ENCODE peak calls at places on chromosomes 5 and 9, in four cellular contexts. F is OCI-LY7, A is lower leg skin, V is mesothelial cell of epicardium. E is an unnamed sample.

GRCh38 chr9:127450831-127451680 is at the start of the genes LRSAM1 and RPL12:
- DNase-seq in A (peak; percentile 100), V (peak; percentile 99), F (peak; percentile 96), E (peak; percentile 99)

GRCh38 chr5:112525217-112525616 is 106.1 kb upstream of the EPB41L4A start:
- DNase-seq in A (no peak), F (peak; percentile 19), V (no peak), E (no peak)

GRCh38 chr5:143968071-143968878 is 156.3 kb downstream of the HMHB1 start:
- DNase-seq in F (peak; percentile 36), A (no peak), V (no peak), E (no peak)

GRCh38 chr9:134965851-134966250 is 48.1 kb upstream of the FCN1 start:
- DNase-seq in A (peak; percentile 49), V (no peak), F (no peak), E (no peak)

GRCh38 chr5:99060306-99061261 is 131.8 kb upstream of the CHD1 start:
- DNase-seq in F (peak; percentile 66), A (peak; percentile 95), V (peak; percentile 87), E (peak; percentile 91)

GRCh38 chr9:127537014-127537413 is 75.1 kb upstream of the STXBP1 start:
- DNase-seq in A (no peak), F (no peak), V (no peak), E (no peak)

GRCh38 chr5:139492700-139493192 is 10.2 kb upstream of the STING1 start:
- DNase-seq in A (no peak), F (no peak), V (no peak), E (no peak)

GRCh38 chr5:42553461-42553860 is 130.2 kb downstream of the GHR start:
- DNase-seq in V (no peak), F (no peak), A (no peak), E (no peak)

GRCh38 chr5:6762697-6763096 is 49.5 kb downstream of the TENT4A start:
- DNase-seq in V (no peak), F (no peak), A (no peak), E (no peak)

GRCh38 chr5:128498844-128499455 is 39.1 kb downstream of the FBN2 start:
- DNase-seq in A (no peak), F (peak; percentile 19), V (no peak), E (no peak)

GRCh38 chr5:34487202-34487879 is 168.8 kb upstream of the RAI14 start:
- DNase-seq in V (no peak), A (no peak), F (no peak), E (no peak)

GRCh38 chr5:9479361-9479760 is 66.5 kb downstream of the SEMA5A start:
- DNase-seq in F (no peak), V (no peak), A (no peak), E (no peak)

GRCh38 chr5:55832446-55832845 is 18.7 kb upstream of the IL31RA start:
- DNase-seq in F (no peak), A (no peak), V (no peak), E (no peak)

GRCh38 chr9:3960661-3961144 is 339.2 kb downstream of the GLIS3 start:
- DNase-seq in A (no peak), F (no peak), V (no peak), E (no peak)

GRCh38 chr5:76082790-76083554 is at the start of gene SV2C:
- DNase-seq in F (no peak), A (no peak), V (peak; percentile 53), E (no peak)

GRCh38 chr9:135614821-135615665 is 24.3 kb downstream of the GLT6D1 start:
- DNase-seq in F (no peak), A (peak; percentile 81), V (peak; percentile 37), E (peak; percentile 84)

GRCh38 chr9:93132287-93132927 is 1.6 kb downstream of the NINJ1 start:
- DNase-seq in F (no peak), V (no peak), A (peak; percentile 95), E (no peak)

GRCh38 chr9:72476617-72477375 is 44.6 kb upstream of the TMC1 start:
- DNase-seq in F (no peak), V (no peak), A (no peak), E (no peak)

GRCh38 chr9:89360465-89360864 is 42.2 kb downstream of the SECISBP2 start:
- DNase-seq in V (no peak), F (no peak), A (peak; percentile 53), E (no peak)

GRCh38 chr5:146541956-146542849 is 26.2 kb upstream of the GPR151 start:
- DNase-seq in F (peak; percentile 55), V (peak; percentile 88), A (peak; percentile 90), E (no peak)

GRCh38 chr5:522899-523657 is 1.2 kb downstream of the SLC9A3 start:
- DNase-seq in F (no peak), A (no peak), V (no peak), E (no peak)

GRCh38 chr5:79547429-79547822 is 33.5 kb upstream of the HOMER1 start:
- DNase-seq in F (no peak), V (no peak), A (no peak), E (no peak)

GRCh38 chr5:1299961-1300360 is 5.1 kb upstream of the TERT start:
- DNase-seq in A (peak; percentile 66), F (no peak), V (no peak), E (peak; percentile 51)

GRCh38 chr5:158755971-158756370 is 343.7 kb downstream of the EBF1 start:
- DNase-seq in F (no peak), A (no peak), V (no peak), E (no peak)

GRCh38 chr9:16626577-16627130 is 243.8 kb downstream of the BNC2 start:
- DNase-seq in F (no peak), A (no peak), V (no peak), E (no peak)

DNA sequence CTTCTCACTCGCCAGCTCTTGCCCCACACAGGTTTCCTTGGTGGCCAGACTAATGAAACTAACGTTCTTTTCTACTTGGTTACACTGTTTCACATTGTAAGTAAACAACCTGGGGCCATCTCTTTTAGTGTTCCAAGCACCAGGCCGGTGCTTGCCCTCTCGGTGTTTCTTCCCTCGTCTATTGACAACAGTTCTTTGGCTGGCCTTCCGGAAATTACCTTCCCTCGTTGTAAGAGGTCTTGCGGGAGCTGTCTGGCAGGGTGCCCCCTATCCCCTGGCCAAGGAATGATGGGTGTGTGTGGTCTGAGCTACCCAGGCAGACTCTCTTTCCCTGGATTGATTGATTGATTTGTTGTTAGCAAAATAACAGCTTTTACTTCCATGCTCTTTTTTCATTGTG is 918 bp upstream of the MYMK start:
- DNase-seq in F (no peak), A (no peak), V (no peak), E (no peak)
- TF ChIP-seq CTCF in F (no peak), A (no peak), V (no peak), E (no peak)

DNA sequence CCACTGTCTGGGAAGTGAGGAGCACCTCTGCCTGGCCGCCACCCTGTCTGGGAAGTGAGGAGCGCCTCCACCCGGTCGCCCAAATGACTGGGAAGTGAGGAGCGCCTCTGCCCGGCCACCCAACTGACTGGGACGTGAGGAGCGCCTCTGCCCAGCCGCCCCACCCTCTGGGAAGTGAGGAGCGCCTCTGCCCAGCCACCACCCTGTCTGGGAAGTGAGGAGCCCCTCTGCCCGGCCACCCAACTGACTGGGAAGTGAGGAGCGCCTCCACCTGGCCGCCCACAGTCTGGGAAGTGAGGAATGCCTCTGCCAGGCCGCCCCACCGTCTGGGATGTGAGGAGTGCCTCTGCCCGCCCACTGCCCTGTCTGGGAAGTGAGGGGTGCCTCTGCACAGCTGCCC is 32.9 kb downstream of the SAXO1 start:
- DNase-seq in F (no peak), A (no peak), V (no peak), E (no peak)
- TF ChIP-seq CTCF in F (no peak), A (no peak), V (no peak), E (no peak)

DNA sequence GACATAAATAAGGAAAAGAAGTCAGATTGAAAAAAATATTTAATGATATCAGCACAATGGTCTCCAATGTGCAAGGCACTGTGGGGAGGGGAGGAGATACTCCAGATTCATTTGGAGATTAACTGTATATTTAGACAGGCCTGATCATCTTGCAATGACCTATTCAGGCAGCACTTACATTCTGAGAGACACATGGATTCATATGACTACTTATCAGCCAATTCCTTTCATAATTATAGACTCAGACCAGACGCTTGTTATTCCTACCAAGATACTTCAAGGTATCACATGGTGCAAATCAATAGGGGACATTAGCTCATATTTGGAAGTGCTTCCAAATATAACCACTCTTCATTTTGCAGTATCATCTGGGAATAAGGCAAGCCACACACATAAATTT is 153.5 kb upstream of the TARS1 start:
- DNase-seq in F (no peak), V (no peak), A (no peak), E (no peak)
- TF ChIP-seq CTCF in F (no peak), V (no peak), A (no peak), E (no peak)

GRCh38 chr5:95862636-95863382 is 40.3 kb upstream of the GLRX start:
- DNase-seq in F (no peak), A (peak; percentile 34), V (no peak), E (peak; percentile 27)

GRCh38 chr5:95864456-95864855 is 41.9 kb upstream of the GLRX start:
- DNase-seq in V (no peak), F (no peak), A (no peak), E (no peak)

GRCh38 chr5:95863383-95863757 is 40.8 kb upstream of the GLRX start:
- DNase-seq in V (no peak), F (no peak), A (peak; percentile 85), E (peak; percentile 13)

GRCh38 chr5:95861221-95861857 is 38.8 kb upstream of the GLRX start:
- DNase-seq in V (no peak), A (peak; percentile 94), F (peak; percentile 20), E (no peak)

GRCh38 chr5:95861858-95862561 is 39.5 kb upstream of the GLRX start:
- DNase-seq in F (no peak), A (peak; percentile 34), V (no peak), E (no peak)
- TF ChIP-seq CTCF in F (no peak), A (no peak), V (no peak), E (no peak)

GRCh38 chr9:14438232-14438966 is 124.5 kb upstream of the NFIB start:
- DNase-seq in F (no peak), V (no peak), A (no peak), E (no peak)

GRCh38 chr9:14439555-14439954 is 125.6 kb upstream of the NFIB start:
- DNase-seq in A (no peak), F (no peak), V (no peak), E (no peak)

GRCh38 chr9:14445946-14446345 is 132.0 kb upstream of the NFIB start:
- DNase-seq in A (no peak), V (no peak), F (no peak), E (no peak)

GRCh38 chr9:14440062-14440461 is 126.1 kb upstream of the NFIB start:
- DNase-seq in V (no peak), F (no peak), A (no peak), E (no peak)

DNA sequence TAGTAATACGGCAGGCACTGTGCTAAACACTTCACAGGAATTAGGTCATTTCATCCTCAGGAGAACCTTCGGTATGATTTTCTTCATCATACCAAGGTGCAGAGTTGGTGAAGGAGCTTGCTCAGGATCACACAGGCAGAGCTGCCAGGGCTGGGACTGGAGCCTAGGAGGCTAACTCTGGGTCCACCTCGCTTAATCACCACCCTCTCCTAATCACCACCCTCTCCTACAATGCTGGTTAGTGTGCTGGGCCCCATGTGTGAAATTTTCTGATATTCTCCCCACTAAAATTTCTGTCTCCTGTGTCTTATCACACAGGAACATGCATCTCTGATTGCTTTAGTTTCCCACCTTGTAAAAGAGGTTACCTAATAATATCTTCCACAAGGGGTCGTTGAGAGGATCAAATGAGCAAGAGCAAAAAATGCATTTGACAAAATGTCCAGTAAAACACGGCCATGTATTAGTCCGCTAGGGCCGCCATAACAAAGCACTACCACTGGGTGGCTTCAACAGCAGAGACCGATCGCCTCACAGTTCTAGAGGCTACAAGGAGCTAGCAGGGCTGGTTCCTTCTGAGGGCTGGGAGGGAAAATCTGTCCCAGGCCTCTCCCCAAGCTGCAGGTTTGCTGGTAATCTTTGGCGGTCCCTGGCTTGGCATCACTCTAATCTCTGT is 128.2 kb upstream of the NFIB start:
- DNase-seq in F (peak; percentile 25), V (no peak), A (no peak), E (no peak)
- TF ChIP-seq CTCF in F (peak; percentile 64), V (peak; percentile 46), A (no peak), E (peak; percentile 45)